ENCODE peak calls at places on chromosomes 11 and 22, in six cellular contexts. One of them, this sample, is unnamed.

GRCh38 chr11:944711-945470 is 19.2 kb downstream of the AP2A2 start:
- DNase-seq in body of pancreas: no peak
- DNase-seq in cardiac fibroblast: peak; percentile 15
- DNase-seq in progenitor cell of endocrine pancreas: no peak
- DNase-seq in HCT116: no peak
- DNase-seq in SK-N-SH: no peak
- DNase-seq in this sample: no peak

GRCh38 chr11:35364101-35364780 is 55.1 kb downstream of the SLC1A2 start:
- DNase-seq in body of pancreas: peak; percentile 86
- DNase-seq in cardiac fibroblast: peak; percentile 92
- DNase-seq in progenitor cell of endocrine pancreas: no peak
- DNase-seq in HCT116: peak; percentile 29
- DNase-seq in SK-N-SH: no peak
- DNase-seq in this sample: no peak

GRCh38 chr22:49740242-49740641 is 87.4 kb downstream of the BRD1 start:
- DNase-seq in body of pancreas: no peak
- DNase-seq in cardiac fibroblast: no peak
- DNase-seq in progenitor cell of endocrine pancreas: no peak
- DNase-seq in HCT116: no peak
- DNase-seq in SK-N-SH: no peak
- DNase-seq in this sample: no peak

GRCh38 chr22:49767355-49768062 is 60.2 kb downstream of the BRD1 start:
- DNase-seq in body of pancreas: peak; percentile 24
- DNase-seq in cardiac fibroblast: peak; percentile 73
- DNase-seq in progenitor cell of endocrine pancreas: no peak
- DNase-seq in HCT116: peak; percentile 42
- DNase-seq in SK-N-SH: peak; percentile 72
- DNase-seq in this sample: peak; percentile 72

GRCh38 chr11:57360991-57361390 is 20.0 kb downstream of the PRG3 start:
- DNase-seq in body of pancreas: no peak
- DNase-seq in cardiac fibroblast: no peak
- DNase-seq in progenitor cell of endocrine pancreas: no peak
- DNase-seq in HCT116: no peak
- DNase-seq in SK-N-SH: no peak
- DNase-seq in this sample: no peak

GRCh38 chr22:32987081-32987631 is 71.0 kb downstream of the SYN3 start:
- DNase-seq in body of pancreas: no peak
- DNase-seq in cardiac fibroblast: peak; percentile 60
- DNase-seq in progenitor cell of endocrine pancreas: no peak
- DNase-seq in HCT116: no peak
- DNase-seq in SK-N-SH: no peak
- DNase-seq in this sample: no peak

GRCh38 chr11:69545976-69546617 is 64.6 kb downstream of the LINC01488 start:
- DNase-seq in body of pancreas: no peak
- DNase-seq in cardiac fibroblast: no peak
- DNase-seq in progenitor cell of endocrine pancreas: no peak
- DNase-seq in HCT116: no peak
- DNase-seq in SK-N-SH: no peak
- DNase-seq in this sample: no peak

GRCh38 chr11:68282141-68282860 is 10.5 kb upstream of the C11orf24 start:
- DNase-seq in body of pancreas: no peak
- DNase-seq in cardiac fibroblast: no peak
- DNase-seq in progenitor cell of endocrine pancreas: no peak
- DNase-seq in HCT116: no peak
- DNase-seq in SK-N-SH: no peak
- DNase-seq in this sample: no peak

GRCh38 chr11:74877132-74877531 is 71.8 kb downstream of the XRRA1 start:
- DNase-seq in body of pancreas: no peak
- DNase-seq in cardiac fibroblast: peak; percentile 56
- DNase-seq in progenitor cell of endocrine pancreas: no peak
- DNase-seq in HCT116: peak; percentile 15
- DNase-seq in SK-N-SH: no peak
- DNase-seq in this sample: no peak

GRCh38 chr11:32266611-32267010 is 168.7 kb downstream of the WT1 start:
- DNase-seq in body of pancreas: no peak
- DNase-seq in cardiac fibroblast: no peak
- DNase-seq in progenitor cell of endocrine pancreas: no peak
- DNase-seq in HCT116: no peak
- DNase-seq in SK-N-SH: no peak
- DNase-seq in this sample: no peak

GRCh38 chr11:116773203-116774112 is 671 bp upstream of the BUD13 start:
- DNase-seq in body of pancreas: no peak
- DNase-seq in cardiac fibroblast: peak; percentile 25
- DNase-seq in progenitor cell of endocrine pancreas: no peak
- DNase-seq in HCT116: no peak
- DNase-seq in SK-N-SH: no peak
- DNase-seq in this sample: no peak

GRCh38 chr11:116822575-116822974 is 529 bp downstream of the APOA4 start:
- DNase-seq in body of pancreas: no peak
- DNase-seq in cardiac fibroblast: no peak
- DNase-seq in progenitor cell of endocrine pancreas: no peak
- DNase-seq in HCT116: no peak
- DNase-seq in SK-N-SH: no peak
- DNase-seq in this sample: no peak

GRCh38 chr22:17091851-17092250 is 7.1 kb downstream of the IL17RA start:
- DNase-seq in body of pancreas: no peak
- DNase-seq in cardiac fibroblast: no peak
- DNase-seq in progenitor cell of endocrine pancreas: no peak
- DNase-seq in HCT116: no peak
- DNase-seq in SK-N-SH: no peak
- DNase-seq in this sample: no peak

GRCh38 chr22:22128440-22128839 is 116.1 kb upstream of the VPREB1 start:
- DNase-seq in body of pancreas: no peak
- DNase-seq in cardiac fibroblast: no peak
- DNase-seq in progenitor cell of endocrine pancreas: no peak
- DNase-seq in HCT116: no peak
- DNase-seq in SK-N-SH: no peak
- DNase-seq in this sample: no peak

GRCh38 chr22:39496131-39496838 is 5.8 kb upstream of the MIEF1 start:
- DNase-seq in body of pancreas: peak; percentile 89
- DNase-seq in cardiac fibroblast: peak; percentile 75
- DNase-seq in progenitor cell of endocrine pancreas: no peak
- DNase-seq in HCT116: peak; percentile 56
- DNase-seq in SK-N-SH: peak; percentile 50
- DNase-seq in this sample: peak; percentile 85

GRCh38 chr11:76577199-76577920 is 93.2 kb downstream of the LRRC32 start:
- DNase-seq in body of pancreas: no peak
- DNase-seq in cardiac fibroblast: peak; percentile 80
- DNase-seq in progenitor cell of endocrine pancreas: no peak
- DNase-seq in HCT116: no peak
- DNase-seq in SK-N-SH: peak; percentile 88
- DNase-seq in this sample: no peak

GRCh38 chr11:30016588-30017363 is at the start of gene KCNA4:
- DNase-seq in body of pancreas: no peak
- DNase-seq in cardiac fibroblast: no peak
- DNase-seq in progenitor cell of endocrine pancreas: peak; percentile 34
- DNase-seq in HCT116: no peak
- DNase-seq in SK-N-SH: peak; percentile 66
- DNase-seq in this sample: peak; percentile 77

GRCh38 chr11:103532133-103532788 is 423.0 kb downstream of the DYNC2H1 start:
- DNase-seq in body of pancreas: no peak
- DNase-seq in cardiac fibroblast: peak; percentile 87
- DNase-seq in progenitor cell of endocrine pancreas: no peak
- DNase-seq in HCT116: no peak
- DNase-seq in SK-N-SH: no peak
- DNase-seq in this sample: no peak

GRCh38 chr22:19359554-19360299 is 68.2 kb upstream of the CLTCL1 start:
- DNase-seq in body of pancreas: no peak
- DNase-seq in cardiac fibroblast: no peak
- DNase-seq in progenitor cell of endocrine pancreas: no peak
- DNase-seq in HCT116: no peak
- DNase-seq in SK-N-SH: no peak
- DNase-seq in this sample: no peak

GRCh38 chr11:69014084-69014935 is 1.3 kb upstream of the MRGPRF start:
- DNase-seq in body of pancreas: no peak
- DNase-seq in cardiac fibroblast: no peak
- DNase-seq in progenitor cell of endocrine pancreas: no peak
- DNase-seq in HCT116: no peak
- DNase-seq in SK-N-SH: peak; percentile 69
- DNase-seq in this sample: peak; percentile 39

GRCh38 chr11:72069200-72069599 is 11.1 kb downstream of the NUMA1 start:
- DNase-seq in body of pancreas: no peak
- DNase-seq in cardiac fibroblast: peak; percentile 44
- DNase-seq in progenitor cell of endocrine pancreas: no peak
- DNase-seq in HCT116: no peak
- DNase-seq in SK-N-SH: no peak
- DNase-seq in this sample: no peak

GRCh38 chr11:72067676-72068075 is 12.7 kb downstream of the NUMA1 start:
- DNase-seq in body of pancreas: no peak
- DNase-seq in cardiac fibroblast: no peak
- DNase-seq in progenitor cell of endocrine pancreas: no peak
- DNase-seq in HCT116: no peak
- DNase-seq in SK-N-SH: no peak
- DNase-seq in this sample: no peak

GRCh38 chr11:72069787-72070251 is 10.5 kb downstream of the NUMA1 start:
- DNase-seq in body of pancreas: peak; percentile 91
- DNase-seq in cardiac fibroblast: peak; percentile 91
- DNase-seq in progenitor cell of endocrine pancreas: no peak
- DNase-seq in HCT116: peak; percentile 51
- DNase-seq in SK-N-SH: no peak
- DNase-seq in this sample: no peak

GRCh38 chr11:72067266-72067665 is 13.1 kb downstream of the NUMA1 start:
- DNase-seq in body of pancreas: no peak
- DNase-seq in cardiac fibroblast: peak; percentile 24
- DNase-seq in progenitor cell of endocrine pancreas: no peak
- DNase-seq in HCT116: no peak
- DNase-seq in SK-N-SH: no peak
- DNase-seq in this sample: no peak

GRCh38 chr11:72066855-72067254 is 13.5 kb downstream of the NUMA1 start:
- DNase-seq in body of pancreas: no peak
- DNase-seq in cardiac fibroblast: no peak
- DNase-seq in progenitor cell of endocrine pancreas: no peak
- DNase-seq in HCT116: no peak
- DNase-seq in SK-N-SH: no peak
- DNase-seq in this sample: no peak
- TF ChIP-seq CTCF in body of pancreas: no peak
- TF ChIP-seq CTCF in cardiac fibroblast: no peak
- TF ChIP-seq CTCF in progenitor cell of endocrine pancreas: no peak
- TF ChIP-seq CTCF in HCT116: no peak
- TF ChIP-seq CTCF in SK-N-SH: no peak
- TF ChIP-seq CTCF in this sample: no peak

GRCh38 chr11:102464037-102464436 is 11.5 kb upstream of the TMEM123 start:
- DNase-seq in body of pancreas: no peak
- DNase-seq in cardiac fibroblast: no peak
- DNase-seq in progenitor cell of endocrine pancreas: no peak
- DNase-seq in HCT116: no peak
- DNase-seq in SK-N-SH: no peak
- DNase-seq in this sample: no peak
- TF ChIP-seq CTCF in body of pancreas: no peak
- TF ChIP-seq CTCF in cardiac fibroblast: no peak
- TF ChIP-seq CTCF in progenitor cell of endocrine pancreas: no peak
- TF ChIP-seq CTCF in HCT116: no peak
- TF ChIP-seq CTCF in SK-N-SH: no peak
- TF ChIP-seq CTCF in this sample: no peak

GRCh38 chr11:33379931-33380330 is 122.8 kb downstream of the HIPK3 start:
- DNase-seq in body of pancreas: no peak
- DNase-seq in cardiac fibroblast: no peak
- DNase-seq in progenitor cell of endocrine pancreas: no peak
- DNase-seq in HCT116: no peak
- DNase-seq in SK-N-SH: no peak
- DNase-seq in this sample: no peak

GRCh38 chr11:33387586-33387985 is 130.4 kb downstream of the HIPK3 start:
- DNase-seq in body of pancreas: no peak
- DNase-seq in cardiac fibroblast: no peak
- DNase-seq in progenitor cell of endocrine pancreas: no peak
- DNase-seq in HCT116: no peak
- DNase-seq in SK-N-SH: no peak
- DNase-seq in this sample: no peak

GRCh38 chr11:33384251-33384650 is 127.1 kb downstream of the HIPK3 start:
- DNase-seq in body of pancreas: no peak
- DNase-seq in cardiac fibroblast: no peak
- DNase-seq in progenitor cell of endocrine pancreas: no peak
- DNase-seq in HCT116: no peak
- DNase-seq in SK-N-SH: no peak
- DNase-seq in this sample: no peak

GRCh38 chr11:33383075-33383919 is 126.1 kb downstream of the HIPK3 start:
- DNase-seq in body of pancreas: no peak
- DNase-seq in cardiac fibroblast: no peak
- DNase-seq in progenitor cell of endocrine pancreas: no peak
- DNase-seq in HCT116: no peak
- DNase-seq in SK-N-SH: no peak
- DNase-seq in this sample: no peak

DNA sequence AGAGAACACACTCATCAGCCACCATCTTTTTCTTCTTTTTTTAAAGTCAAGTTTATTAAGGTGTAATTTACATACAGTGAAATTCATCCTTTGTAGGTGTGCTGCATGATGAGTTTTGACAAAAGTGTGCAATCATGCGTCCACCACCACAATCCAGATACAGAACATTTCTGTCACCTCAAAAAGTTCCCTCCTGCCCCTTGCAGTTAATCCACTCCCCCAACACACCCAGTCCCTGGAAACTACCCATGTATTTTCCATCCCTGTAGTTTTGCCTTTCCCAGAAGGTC is 126.7 kb downstream of the HIPK3 start:
- DNase-seq in body of pancreas: no peak
- DNase-seq in cardiac fibroblast: no peak
- DNase-seq in progenitor cell of endocrine pancreas: no peak
- DNase-seq in HCT116: no peak
- DNase-seq in SK-N-SH: no peak
- DNase-seq in this sample: no peak
- TF ChIP-seq CTCF in body of pancreas: no peak
- TF ChIP-seq CTCF in cardiac fibroblast: no peak
- TF ChIP-seq CTCF in progenitor cell of endocrine pancreas: no peak
- TF ChIP-seq CTCF in HCT116: no peak
- TF ChIP-seq CTCF in SK-N-SH: no peak
- TF ChIP-seq CTCF in this sample: no peak

GRCh38 chr22:43516386-43516785 is 104.6 kb downstream of the MPPED1 start:
- DNase-seq in body of pancreas: no peak
- DNase-seq in cardiac fibroblast: no peak
- DNase-seq in progenitor cell of endocrine pancreas: no peak
- DNase-seq in HCT116: no peak
- DNase-seq in SK-N-SH: no peak
- DNase-seq in this sample: no peak

GRCh38 chr22:43515411-43515810 is 103.6 kb downstream of the MPPED1 start:
- DNase-seq in body of pancreas: no peak
- DNase-seq in cardiac fibroblast: no peak
- DNase-seq in progenitor cell of endocrine pancreas: no peak
- DNase-seq in HCT116: no peak
- DNase-seq in SK-N-SH: no peak
- DNase-seq in this sample: no peak

GRCh38 chr22:43516996-43517635 is 105.3 kb downstream of the MPPED1 start:
- DNase-seq in body of pancreas: no peak
- DNase-seq in cardiac fibroblast: no peak
- DNase-seq in progenitor cell of endocrine pancreas: no peak
- DNase-seq in HCT116: no peak
- DNase-seq in SK-N-SH: no peak
- DNase-seq in this sample: no peak

GRCh38 chr22:43514476-43515157 is 102.8 kb downstream of the MPPED1 start:
- DNase-seq in body of pancreas: no peak
- DNase-seq in cardiac fibroblast: no peak
- DNase-seq in progenitor cell of endocrine pancreas: no peak
- DNase-seq in HCT116: no peak
- DNase-seq in SK-N-SH: no peak
- DNase-seq in this sample: no peak

DNA sequence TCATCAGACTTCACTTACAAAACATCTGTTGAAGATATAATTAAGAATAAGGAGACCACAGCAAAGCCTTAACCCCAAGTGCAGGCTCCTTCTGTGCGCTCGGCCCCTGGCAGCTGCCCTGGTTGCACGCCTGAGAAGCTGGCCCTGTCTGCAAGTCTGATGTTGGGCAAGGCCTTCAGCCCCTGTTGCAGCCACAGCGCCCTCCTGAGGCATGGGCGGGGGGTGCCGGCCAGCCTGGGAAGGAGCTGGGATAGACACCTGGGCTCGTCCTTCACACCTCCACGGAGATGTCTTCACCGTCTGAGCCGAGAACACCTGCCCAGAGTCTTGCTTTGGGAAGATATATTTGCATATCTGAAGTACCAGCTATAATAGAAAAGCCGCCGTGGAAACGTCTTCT is 104.1 kb downstream of the MPPED1 start:
- DNase-seq in body of pancreas: no peak
- DNase-seq in cardiac fibroblast: no peak
- DNase-seq in progenitor cell of endocrine pancreas: no peak
- DNase-seq in HCT116: no peak
- DNase-seq in SK-N-SH: no peak
- DNase-seq in this sample: no peak
- TF ChIP-seq CTCF in body of pancreas: no peak
- TF ChIP-seq CTCF in cardiac fibroblast: no peak
- TF ChIP-seq CTCF in progenitor cell of endocrine pancreas: no peak
- TF ChIP-seq CTCF in HCT116: peak; percentile 51
- TF ChIP-seq CTCF in SK-N-SH: no peak
- TF ChIP-seq CTCF in this sample: no peak

This sample was measured in glutamatergic neuron.